ENCODE peak calls at places on chromosome 13, in five cellular contexts. C, R, G, Z and T are unnamed samples.

GRCh38 chr13:102400619-102401125 is 1.2 kb downstream of the FGF14 start:
- DNase-seq in G (no peak), Z (no peak), C (no peak), R (no peak), T (no peak)

GRCh38 chr13:47337781-47338507 is 441.1 kb upstream of the HTR2A start:
- DNase-seq in R (no peak), G (peak), C (no peak), Z (no peak), T (no peak)

GRCh38 chr13:23735329-23735728 is 153.9 kb downstream of the MIPEP start:
- DNase-seq in R (no peak), Z (no peak), G (no peak), C (no peak), T (no peak)

GRCh38 chr13:60431108-60431700 is 34.2 kb downstream of the TDRD3 start:
- DNase-seq in R (peak), C (no peak), G (peak), Z (no peak), T (peak)

GRCh38 chr13:105139048-105139379 is 1396.4 kb downstream of the EFNB2 start:
- DNase-seq in G (no peak), Z (no peak), R (no peak), C (no peak), T (no peak)

GRCh38 chr13:102642475-102642874 is 45.7 kb downstream of the TPP2 start:
- DNase-seq in C (peak), R (no peak), Z (no peak), G (no peak), T (no peak)

GRCh38 chr13:37618554-37618953 is 20.0 kb upstream of the POSTN start:
- DNase-seq in C (no peak), R (no peak), G (peak), Z (no peak), T (no peak)

GRCh38 chr13:74570834-74571233 is 436.6 kb upstream of the KLF12 start:
- DNase-seq in R (no peak), Z (no peak), C (no peak), G (peak), T (peak)

GRCh38 chr13:39483326-39483725 is 119.7 kb downstream of the LHFPL6 start:
- DNase-seq in C (no peak), R (no peak), G (peak), Z (no peak), T (no peak)
- TF ChIP-seq POLR2A in C (no peak), R (no peak), G (no peak), Z (no peak), T (no peak)

DNA sequence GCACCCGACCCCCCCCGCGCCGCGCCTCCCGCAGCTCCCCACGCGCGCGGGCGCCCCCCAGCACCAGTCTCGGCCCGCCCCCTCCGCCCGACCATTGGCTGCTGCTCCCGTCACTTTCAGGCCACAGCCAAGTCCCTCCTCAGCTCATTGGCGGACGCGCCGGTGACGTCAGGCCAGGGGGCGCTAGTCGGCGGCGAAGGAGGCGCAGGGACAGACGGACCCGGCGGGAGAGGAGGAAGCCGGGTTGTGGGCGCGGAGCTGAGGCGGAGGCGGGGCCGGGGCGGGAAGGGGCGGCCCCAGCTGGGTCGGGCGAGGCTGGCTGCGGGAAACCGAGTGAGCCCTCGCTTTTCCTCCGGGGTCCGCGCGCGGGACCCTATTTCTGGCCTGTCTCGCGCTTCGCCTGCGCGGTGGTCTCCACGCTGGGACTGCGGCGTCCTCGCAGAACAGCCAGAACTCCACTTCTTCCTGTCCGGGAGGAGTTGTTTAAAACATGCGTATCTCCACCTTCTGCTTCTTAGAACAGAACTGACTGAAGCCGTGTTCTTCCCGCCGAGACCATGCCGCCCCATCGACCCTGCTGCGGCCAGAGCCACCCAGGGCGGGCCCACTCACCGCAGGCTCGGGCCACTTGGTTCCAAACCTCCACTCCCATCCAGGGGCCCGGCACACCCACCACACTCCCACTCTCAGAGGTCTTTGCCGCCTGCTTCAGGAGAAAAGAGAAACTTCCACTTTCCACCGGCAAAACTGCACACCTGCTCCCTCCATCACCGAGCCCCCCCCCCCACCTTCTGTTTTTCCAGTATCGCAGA is 459 bp upstream of the TMTC4 start:
- DNase-seq in G (peak), R (peak), C (peak), Z (peak), T (peak)
- TF ChIP-seq POLR2A in G (no peak), R (peak), C (peak), Z (peak), T (peak)

GRCh38 chr13:106534844-106535551 is 464 bp downstream of the EFNB2 start:
- DNase-seq in R (peak), Z (peak), G (peak), C (no peak), T (peak)

GRCh38 chr13:106533940-106534843 is 1.3 kb downstream of the EFNB2 start:
- DNase-seq in G (peak), C (no peak), Z (peak), R (no peak), T (peak)

GRCh38 chr13:106536244-106537034 is 977 bp upstream of the EFNB2 start:
- DNase-seq in R (peak), C (peak), G (peak), Z (peak), T (peak)

GRCh38 chr13:106537521-106537920 is 2.1 kb upstream of the EFNB2 start:
- DNase-seq in C (no peak), Z (no peak), G (no peak), R (no peak), T (no peak)

GRCh38 chr13:106535552-106536243 is at the start of gene EFNB2:
- DNase-seq in R (peak), G (peak), Z (peak), C (peak), T (peak)
- TF ChIP-seq POLR2A in R (peak), G (peak), Z (peak), C (no peak), T (peak)

DNA sequence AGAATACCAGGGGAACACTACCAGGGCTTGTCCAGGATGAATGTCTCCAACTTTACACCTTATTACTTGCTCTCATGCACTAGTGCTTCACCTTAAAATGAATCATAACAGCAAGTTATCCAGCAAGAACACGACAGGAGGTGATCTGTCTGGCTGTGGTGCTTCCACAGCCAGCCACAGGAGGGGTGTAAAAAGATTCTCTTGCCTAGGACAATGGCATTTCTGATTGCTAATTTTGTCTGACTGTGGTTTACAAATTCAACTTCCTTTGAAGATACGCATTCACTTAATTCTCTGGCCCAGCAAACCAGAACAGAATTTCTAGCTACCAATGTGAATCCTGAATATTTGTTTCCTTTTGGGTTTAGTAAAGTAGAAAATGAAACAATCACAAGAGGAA is 23.1 kb upstream of the COG3 start:
- DNase-seq in Z (no peak), R (no peak), C (no peak), G (peak), T (no peak)
- TF ChIP-seq POLR2A in Z (no peak), R (no peak), C (no peak), G (no peak), T (no peak)

GRCh38 chr13:30400376-30400775 is 21.9 kb upstream of the UBE2L5 start:
- DNase-seq in G (no peak), C (no peak), Z (no peak), R (no peak), T (no peak)

GRCh38 chr13:30396434-30397075 is 25.7 kb upstream of the UBE2L5 start:
- DNase-seq in R (no peak), G (peak), Z (no peak), C (no peak), T (no peak)

GRCh38 chr13:30398601-30399072 is 23.7 kb upstream of the UBE2L5 start:
- DNase-seq in C (no peak), R (no peak), Z (no peak), G (peak), T (no peak)

GRCh38 chr13:30394798-30395191 is 27.5 kb upstream of the UBE2L5 start:
- DNase-seq in Z (no peak), R (no peak), C (no peak), G (peak), T (peak)

GRCh38 chr13:30395192-30396158 is 26.8 kb upstream of the UBE2L5 start:
- DNase-seq in G (peak), C (peak), R (peak), Z (peak), T (peak)
- TF ChIP-seq POLR2A in G (no peak), C (peak), R (no peak), Z (no peak), T (peak)